ENCODE peak calls at places on chromosomes 1 and 21, in ten cellular contexts. A, N, L, I, Z, B, M, G, E and T are unnamed samples.
A peak's percentile ranks its signal among the peaks of the same experiment; 100 is the strongest.

GRCh38 chr21:43808367-43808766 is 19.0 kb downstream of the RRP1 start:
- DNase-seq in N (no peak), A (no peak), G (no peak), I (no peak), E (no peak), Z (no peak), M (no peak), L (no peak), B (no peak), T (no peak)

GRCh38 chr1:208101661-208102431 is 142.3 kb downstream of the PLXNA2 start:
- DNase-seq in E (peak; percentile 29), Z (peak; percentile 87), M (no peak), G (no peak), B (peak; percentile 33), N (peak; percentile 39), I (no peak), L (no peak), A (no peak), T (no peak)

GRCh38 chr1:239657291-239657690 is 270.9 kb downstream of the CHRM3 start:
- DNase-seq in L (no peak), B (no peak), E (no peak), A (no peak), Z (no peak), M (no peak), N (no peak), G (no peak), I (no peak), T (no peak)

GRCh38 chr1:161081151-161081405 is 8.3 kb downstream of the NECTIN4 start:
- DNase-seq in G (peak; percentile 27), A (no peak), L (no peak), Z (no peak), M (no peak), N (no peak), B (no peak), I (no peak), E (no peak), T (no peak)

GRCh38 chr1:196438324-196438723 is 169.9 kb downstream of the KCNT2 start:
- DNase-seq in M (no peak), L (peak; percentile 2), I (no peak), A (no peak), Z (no peak), G (no peak), E (no peak), N (no peak), B (no peak), T (no peak)

GRCh38 chr1:43036457-43036827 is 77.8 kb upstream of the SLC2A1 start:
- DNase-seq in I (no peak), Z (no peak), M (no peak), A (no peak), L (no peak), N (no peak), B (no peak), E (no peak), G (peak; percentile 52), T (no peak)

GRCh38 chr1:64133036-64133435 is 70.4 kb upstream of the UBE2U start:
- DNase-seq in A (no peak), G (peak; percentile 96), E (no peak), B (no peak), Z (no peak), I (no peak), N (no peak), L (no peak), M (no peak), T (peak; percentile 81)

GRCh38 chr1:28718601-28719331 is 18.0 kb upstream of the YTHDF2 start:
- DNase-seq in I (no peak), Z (no peak), M (no peak), E (no peak), L (no peak), B (no peak), A (no peak), N (no peak), G (peak; percentile 59), T (no peak)

GRCh38 chr1:226618380-226618779 is 69.8 kb downstream of the STUM start:
- DNase-seq in Z (no peak), B (no peak), G (no peak), M (no peak), I (no peak), N (no peak), L (no peak), E (no peak), A (no peak), T (no peak)

GRCh38 chr1:32939655-32940371 is 24.8 kb downstream of the RNF19B start:
- DNase-seq in Z (no peak), G (peak; percentile 88), B (no peak), E (no peak), A (no peak), L (no peak), I (peak; percentile 11), M (no peak), N (no peak), T (no peak)